ENCODE peak calls at places on chromosomes 1 and 21, in eight cellular contexts. One of them, this sample, is unnamed.

GRCh38 chr1:182762536-182762935 is 27.0 kb upstream of the NPL start:
- DNase-seq in esophagus squamous epithelium: no peak
- DNase-seq in D721Med: no peak
- DNase-seq in AG09309: no peak
- DNase-seq in astrocyte: no peak
- DNase-seq in mesothelial cell of epicardium: no peak
- DNase-seq in fibroblast of pulmonary artery: no peak
- DNase-seq in GM12865: no peak
- DNase-seq in this sample: no peak

GRCh38 chr1:35560256-35561225 is 2.9 kb downstream of the NCDN start:
- DNase-seq in AG09309: no peak
- DNase-seq in esophagus squamous epithelium: no peak
- DNase-seq in mesothelial cell of epicardium: no peak
- DNase-seq in fibroblast of pulmonary artery: no peak
- DNase-seq in GM12865: no peak
- DNase-seq in D721Med: no peak
- DNase-seq in astrocyte: no peak
- DNase-seq in this sample: no peak

GRCh38 chr1:66711420-66711819 is 40.8 kb upstream of the DYNLT5 start:
- DNase-seq in GM12865: peak
- DNase-seq in AG09309: no peak
- DNase-seq in esophagus squamous epithelium: no peak
- DNase-seq in astrocyte: no peak
- DNase-seq in D721Med: no peak
- DNase-seq in mesothelial cell of epicardium: no peak
- DNase-seq in fibroblast of pulmonary artery: peak
- DNase-seq in this sample: peak

GRCh38 chr1:185439727-185440415 is 122.8 kb upstream of the IVNS1ABP start:
- DNase-seq in fibroblast of pulmonary artery: peak
- DNase-seq in AG09309: peak
- DNase-seq in GM12865: peak
- DNase-seq in esophagus squamous epithelium: no peak
- DNase-seq in astrocyte: peak
- DNase-seq in D721Med: no peak
- DNase-seq in mesothelial cell of epicardium: no peak
- DNase-seq in this sample: peak

GRCh38 chr1:156241311-156241811 is 623 bp upstream of the BGLAP start:
- DNase-seq in AG09309: no peak
- DNase-seq in D721Med: no peak
- DNase-seq in astrocyte: peak
- DNase-seq in esophagus squamous epithelium: no peak
- DNase-seq in fibroblast of pulmonary artery: no peak
- DNase-seq in mesothelial cell of epicardium: no peak
- DNase-seq in GM12865: no peak
- DNase-seq in this sample: peak

GRCh38 chr1:200247513-200247912 is 162.3 kb downstream of the ZNF281 start:
- DNase-seq in esophagus squamous epithelium: no peak
- DNase-seq in astrocyte: no peak
- DNase-seq in D721Med: no peak
- DNase-seq in fibroblast of pulmonary artery: no peak
- DNase-seq in AG09309: no peak
- DNase-seq in mesothelial cell of epicardium: no peak
- DNase-seq in GM12865: no peak
- DNase-seq in this sample: no peak

GRCh38 chr1:51558375-51558924 is 39.4 kb upstream of the EPS15 start:
- DNase-seq in fibroblast of pulmonary artery: peak
- DNase-seq in D721Med: no peak
- DNase-seq in mesothelial cell of epicardium: no peak
- DNase-seq in GM12865: peak
- DNase-seq in astrocyte: peak
- DNase-seq in esophagus squamous epithelium: no peak
- DNase-seq in AG09309: peak
- DNase-seq in this sample: peak

GRCh38 chr1:227065311-227065710 is 125.2 kb downstream of the COQ8A start:
- DNase-seq in mesothelial cell of epicardium: no peak
- DNase-seq in AG09309: no peak
- DNase-seq in astrocyte: peak
- DNase-seq in esophagus squamous epithelium: no peak
- DNase-seq in GM12865: no peak
- DNase-seq in D721Med: no peak
- DNase-seq in fibroblast of pulmonary artery: peak
- DNase-seq in this sample: no peak

GRCh38 chr1:3850857-3851256 is 6.2 kb downstream of the CEP104 start:
- DNase-seq in D721Med: no peak
- DNase-seq in esophagus squamous epithelium: no peak
- DNase-seq in astrocyte: no peak
- DNase-seq in fibroblast of pulmonary artery: no peak
- DNase-seq in AG09309: no peak
- DNase-seq in mesothelial cell of epicardium: no peak
- DNase-seq in GM12865: no peak
- DNase-seq in this sample: no peak

GRCh38 chr1:18144921-18145699 is 37.5 kb downstream of the IGSF21 start:
- DNase-seq in mesothelial cell of epicardium: no peak
- DNase-seq in GM12865: no peak
- DNase-seq in AG09309: peak
- DNase-seq in astrocyte: no peak
- DNase-seq in esophagus squamous epithelium: no peak
- DNase-seq in fibroblast of pulmonary artery: no peak
- DNase-seq in D721Med: no peak
- DNase-seq in this sample: no peak

GRCh38 chr1:33740040-33740745 is 123.7 kb upstream of the HMGB4 start:
- DNase-seq in GM12865: no peak
- DNase-seq in astrocyte: no peak
- DNase-seq in AG09309: no peak
- DNase-seq in mesothelial cell of epicardium: peak
- DNase-seq in D721Med: no peak
- DNase-seq in fibroblast of pulmonary artery: no peak
- DNase-seq in esophagus squamous epithelium: no peak
- DNase-seq in this sample: no peak
- TF ChIP-seq CTCF in GM12865: no peak
- TF ChIP-seq CTCF in astrocyte: no peak
- TF ChIP-seq CTCF in AG09309: no peak
- TF ChIP-seq CTCF in mesothelial cell of epicardium: no peak
- TF ChIP-seq CTCF in D721Med: no peak
- TF ChIP-seq CTCF in fibroblast of pulmonary artery: no peak
- TF ChIP-seq CTCF in esophagus squamous epithelium: no peak
- TF ChIP-seq CTCF in this sample: no peak

GRCh38 chr21:15241997-15242767 is 177.4 kb upstream of the NRIP1 start:
- DNase-seq in D721Med: no peak
- DNase-seq in astrocyte: no peak
- DNase-seq in fibroblast of pulmonary artery: no peak
- DNase-seq in mesothelial cell of epicardium: no peak
- DNase-seq in AG09309: no peak
- DNase-seq in esophagus squamous epithelium: no peak
- DNase-seq in GM12865: no peak
- DNase-seq in this sample: no peak
- TF ChIP-seq CTCF in D721Med: no peak
- TF ChIP-seq CTCF in astrocyte: no peak
- TF ChIP-seq CTCF in fibroblast of pulmonary artery: no peak
- TF ChIP-seq CTCF in mesothelial cell of epicardium: no peak
- TF ChIP-seq CTCF in AG09309: no peak
- TF ChIP-seq CTCF in esophagus squamous epithelium: no peak
- TF ChIP-seq CTCF in GM12865: no peak
- TF ChIP-seq CTCF in this sample: no peak

DNA sequence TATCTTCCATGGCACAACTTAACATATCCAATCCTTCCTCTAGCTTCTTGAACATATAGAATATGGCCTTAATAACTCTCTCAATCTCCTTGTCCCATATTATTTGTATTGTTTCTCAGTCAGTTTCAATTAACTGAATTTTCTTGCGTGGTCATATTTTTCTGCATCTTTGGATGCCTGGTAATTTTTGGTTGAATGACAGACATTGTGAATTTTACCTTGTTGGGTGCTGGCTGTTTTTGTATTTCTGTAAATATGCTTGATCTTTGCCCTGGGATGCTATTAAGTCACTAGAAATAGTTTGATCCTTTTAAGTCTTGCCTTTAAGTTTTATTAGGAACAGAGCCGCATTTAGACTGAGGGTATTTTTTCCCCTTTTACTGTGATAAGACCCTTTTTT is 5.9 kb downstream of the SAMD13 start:
- DNase-seq in astrocyte: no peak
- DNase-seq in fibroblast of pulmonary artery: no peak
- DNase-seq in GM12865: no peak
- DNase-seq in D721Med: no peak
- DNase-seq in mesothelial cell of epicardium: no peak
- DNase-seq in esophagus squamous epithelium: no peak
- DNase-seq in AG09309: no peak
- DNase-seq in this sample: no peak
- TF ChIP-seq CTCF in astrocyte: no peak
- TF ChIP-seq CTCF in fibroblast of pulmonary artery: no peak
- TF ChIP-seq CTCF in GM12865: no peak
- TF ChIP-seq CTCF in D721Med: no peak
- TF ChIP-seq CTCF in mesothelial cell of epicardium: no peak
- TF ChIP-seq CTCF in esophagus squamous epithelium: no peak
- TF ChIP-seq CTCF in AG09309: no peak
- TF ChIP-seq CTCF in this sample: no peak

GRCh38 chr1:32892368-32893197 is 6.3 kb downstream of the HPCA start:
- DNase-seq in D721Med: peak
- DNase-seq in GM12865: peak
- DNase-seq in mesothelial cell of epicardium: peak
- DNase-seq in AG09309: no peak
- DNase-seq in astrocyte: no peak
- DNase-seq in fibroblast of pulmonary artery: peak
- DNase-seq in esophagus squamous epithelium: no peak
- DNase-seq in this sample: peak
- TF ChIP-seq CTCF in D721Med: peak
- TF ChIP-seq CTCF in GM12865: peak
- TF ChIP-seq CTCF in mesothelial cell of epicardium: peak
- TF ChIP-seq CTCF in AG09309: peak
- TF ChIP-seq CTCF in astrocyte: peak
- TF ChIP-seq CTCF in fibroblast of pulmonary artery: peak
- TF ChIP-seq CTCF in esophagus squamous epithelium: peak
- TF ChIP-seq CTCF in this sample: peak

This sample was measured in osteoblast.